ENCODE peak calls at places on chromosome 12, in four cellular contexts. One of them, this sample, is unnamed.

GRCh38 chr12:49342066-49342913 is 4.4 kb upstream of the DNAJC22 start:
- DNase-seq in adrenal gland: peak; percentile 50
- DNase-seq in psoas muscle: peak; percentile 84
- DNase-seq in colonic mucosa: peak; percentile 90
- DNase-seq in this sample: peak; percentile 59

GRCh38 chr12:93060071-93060665 is 131.1 kb upstream of the EEA1 start:
- DNase-seq in psoas muscle: no peak
- DNase-seq in colonic mucosa: no peak
- DNase-seq in adrenal gland: no peak
- DNase-seq in this sample: no peak

GRCh38 chr12:50603817-50604639 is 99.2 kb downstream of the DIP2B start:
- DNase-seq in adrenal gland: peak; percentile 79
- DNase-seq in psoas muscle: no peak
- DNase-seq in colonic mucosa: no peak
- DNase-seq in this sample: peak; percentile 53

GRCh38 chr12:15732341-15733061 is 56.7 kb downstream of the EPS8 start:
- DNase-seq in psoas muscle: no peak
- DNase-seq in colonic mucosa: no peak
- DNase-seq in adrenal gland: no peak
- DNase-seq in this sample: no peak

GRCh38 chr12:125194999-125195398 is 129.8 kb downstream of the AACS start:
- DNase-seq in adrenal gland: no peak
- DNase-seq in psoas muscle: no peak
- DNase-seq in colonic mucosa: no peak
- DNase-seq in this sample: no peak

GRCh38 chr12:21336656-21337055 is 1.9 kb upstream of the SLCO1A2 start:
- DNase-seq in colonic mucosa: no peak
- DNase-seq in adrenal gland: no peak
- DNase-seq in psoas muscle: no peak
- DNase-seq in this sample: no peak

GRCh38 chr12:59736786-59737185 is 141.0 kb downstream of the SLC16A7 start:
- DNase-seq in psoas muscle: no peak
- DNase-seq in colonic mucosa: no peak
- DNase-seq in adrenal gland: peak; percentile 36
- DNase-seq in this sample: no peak

GRCh38 chr12:107670999-107671643 is 14.5 kb upstream of the PWP1 start:
- DNase-seq in colonic mucosa: peak; percentile 32
- DNase-seq in adrenal gland: no peak
- DNase-seq in psoas muscle: no peak
- DNase-seq in this sample: peak; percentile 33

GRCh38 chr12:111311011-111311410 is 57.9 kb downstream of the PHETA1 start:
- DNase-seq in psoas muscle: no peak
- DNase-seq in adrenal gland: no peak
- DNase-seq in colonic mucosa: no peak
- DNase-seq in this sample: no peak

GRCh38 chr12:43937947-43938346 is 102.1 kb downstream of the TMEM117 start:
- DNase-seq in colonic mucosa: no peak
- DNase-seq in adrenal gland: no peak
- DNase-seq in psoas muscle: no peak
- DNase-seq in this sample: no peak

GRCh38 chr12:62304560-62304959 is 44.4 kb downstream of the USP15 start:
- DNase-seq in colonic mucosa: no peak
- DNase-seq in adrenal gland: no peak
- DNase-seq in psoas muscle: no peak
- DNase-seq in this sample: no peak

GRCh38 chr12:24838531-24838950 is 110.4 kb downstream of the BCAT1 start:
- DNase-seq in psoas muscle: no peak
- DNase-seq in colonic mucosa: peak; percentile 26
- DNase-seq in adrenal gland: peak; percentile 23
- DNase-seq in this sample: peak; percentile 74

GRCh38 chr12:113664224-113664681 is 192.6 kb upstream of the LHX5 start:
- DNase-seq in adrenal gland: no peak
- DNase-seq in psoas muscle: no peak
- DNase-seq in colonic mucosa: no peak
- DNase-seq in this sample: no peak

GRCh38 chr12:31603546-31604009 is 12.6 kb upstream of the DENND5B start:
- DNase-seq in psoas muscle: no peak
- DNase-seq in adrenal gland: no peak
- DNase-seq in colonic mucosa: no peak
- DNase-seq in this sample: no peak

GRCh38 chr12:24881724-24882371 is 67.1 kb downstream of the BCAT1 start:
- DNase-seq in adrenal gland: no peak
- DNase-seq in psoas muscle: no peak
- DNase-seq in colonic mucosa: no peak
- DNase-seq in this sample: no peak

GRCh38 chr12:99282670-99283069 is 364.9 kb upstream of the GARIN6 start:
- DNase-seq in colonic mucosa: no peak
- DNase-seq in psoas muscle: no peak
- DNase-seq in adrenal gland: no peak
- DNase-seq in this sample: no peak

GRCh38 chr12:128191380-128191779 is 75.6 kb upstream of the TMEM132C start:
- DNase-seq in colonic mucosa: no peak
- DNase-seq in psoas muscle: no peak
- DNase-seq in adrenal gland: no peak
- DNase-seq in this sample: no peak

GRCh38 chr12:39341179-39341578 is 101.7 kb downstream of the KIF21A start:
- DNase-seq in psoas muscle: no peak
- DNase-seq in colonic mucosa: no peak
- DNase-seq in adrenal gland: no peak
- DNase-seq in this sample: no peak

GRCh38 chr12:31715283-31715825 is 13.5 kb downstream of the AMN1 start:
- DNase-seq in adrenal gland: no peak
- DNase-seq in colonic mucosa: no peak
- DNase-seq in psoas muscle: no peak
- DNase-seq in this sample: no peak

GRCh38 chr12:19390208-19390607 is 49.1 kb upstream of the AEBP2 start:
- DNase-seq in colonic mucosa: no peak
- DNase-seq in adrenal gland: no peak
- DNase-seq in psoas muscle: no peak
- DNase-seq in this sample: no peak

GRCh38 chr12:126397071-126397571 is 1331.9 kb downstream of the AACS start:
- DNase-seq in adrenal gland: no peak
- DNase-seq in psoas muscle: no peak
- DNase-seq in colonic mucosa: no peak
- DNase-seq in this sample: no peak

GRCh38 chr12:107396991-107397390 is 288.6 kb upstream of the PWP1 start:
- DNase-seq in adrenal gland: no peak
- DNase-seq in psoas muscle: no peak
- DNase-seq in colonic mucosa: no peak
- DNase-seq in this sample: no peak

GRCh38 chr12:26097046-26097878 is 27.6 kb downstream of the BHLHE41 start:
- DNase-seq in adrenal gland: peak; percentile 79
- DNase-seq in psoas muscle: peak; percentile 82
- DNase-seq in colonic mucosa: peak; percentile 77
- DNase-seq in this sample: peak; percentile 84

GRCh38 chr12:111368291-111368683 is 608 bp downstream of the PHETA1 start:
- DNase-seq in colonic mucosa: peak; percentile 66
- DNase-seq in adrenal gland: no peak
- DNase-seq in psoas muscle: no peak
- DNase-seq in this sample: peak; percentile 67

GRCh38 chr12:43776498-43776897 is 17.7 kb downstream of the IRAK4 start:
- DNase-seq in colonic mucosa: no peak
- DNase-seq in psoas muscle: no peak
- DNase-seq in adrenal gland: no peak
- DNase-seq in this sample: no peak

GRCh38 chr12:109163150-109163549 is 46.8 kb downstream of the ACACB start:
- DNase-seq in psoas muscle: no peak
- DNase-seq in colonic mucosa: no peak
- DNase-seq in adrenal gland: no peak
- DNase-seq in this sample: no peak

GRCh38 chr12:32217354-32218310 is 111.0 kb downstream of the BICD1 start:
- DNase-seq in colonic mucosa: no peak
- DNase-seq in psoas muscle: no peak
- DNase-seq in adrenal gland: peak; percentile 54
- DNase-seq in this sample: no peak

GRCh38 chr12:119803391-119803791 is 73.7 kb downstream of the CIT start:
- DNase-seq in psoas muscle: no peak
- DNase-seq in colonic mucosa: no peak
- DNase-seq in adrenal gland: peak; percentile 55
- DNase-seq in this sample: no peak

DNA sequence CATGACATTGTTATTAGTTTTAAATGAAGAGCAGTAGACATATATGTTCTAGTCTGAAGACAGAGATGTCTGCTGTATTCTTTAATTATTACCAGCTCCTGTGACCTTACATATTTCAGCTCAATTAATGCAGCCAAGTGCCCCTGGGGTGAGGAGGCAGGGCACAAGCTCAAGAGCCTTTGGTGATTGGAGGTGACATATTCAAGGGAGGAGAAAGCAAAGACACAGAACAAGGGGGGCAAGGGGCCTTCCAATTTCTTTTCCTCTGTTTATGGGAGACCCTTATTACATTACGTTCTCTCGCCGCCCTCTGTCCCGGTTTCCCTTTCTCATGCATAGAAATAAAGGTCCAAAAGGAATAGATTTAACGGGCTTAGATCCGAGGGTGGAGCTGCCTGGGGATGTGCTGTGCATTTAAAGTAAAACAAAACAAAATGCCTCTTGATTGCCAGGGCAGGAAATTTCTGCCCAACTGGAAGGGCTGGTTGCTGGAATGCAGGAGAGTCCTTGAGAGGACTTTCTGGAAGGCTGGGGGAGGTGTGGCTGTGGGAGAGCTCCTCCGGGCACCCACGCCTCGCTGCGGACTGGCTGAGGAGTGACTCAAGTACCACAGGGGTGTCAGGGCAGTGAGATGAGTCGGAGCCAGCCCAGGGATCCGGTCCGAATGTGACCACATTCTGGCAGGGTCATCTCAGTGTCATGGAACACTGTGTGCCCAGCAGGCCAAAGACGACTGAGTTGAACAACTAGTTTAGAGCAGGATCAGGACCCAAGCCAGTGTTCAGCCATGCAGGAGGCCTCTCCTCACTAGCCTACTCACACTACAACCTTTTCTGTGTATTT is 32.1 kb upstream of the GSG1 start:
- DNase-seq in psoas muscle: peak; percentile 69
- DNase-seq in colonic mucosa: no peak
- DNase-seq in adrenal gland: peak; percentile 89
- DNase-seq in this sample: peak; percentile 88
- TF ChIP-seq CTCF in psoas muscle: no peak
- TF ChIP-seq CTCF in colonic mucosa: no peak
- TF ChIP-seq CTCF in adrenal gland: no peak
- TF ChIP-seq CTCF in this sample: no peak

GRCh38 chr12:120853188-120853587 is 51.0 kb downstream of the SPPL3 start:
- DNase-seq in psoas muscle: no peak
- DNase-seq in adrenal gland: no peak
- DNase-seq in colonic mucosa: no peak
- DNase-seq in this sample: no peak

GRCh38 chr12:120855823-120856589 is 48.2 kb downstream of the SPPL3 start:
- DNase-seq in adrenal gland: no peak
- DNase-seq in psoas muscle: no peak
- DNase-seq in colonic mucosa: no peak
- DNase-seq in this sample: no peak

GRCh38 chr12:120854804-120855203 is 49.4 kb downstream of the SPPL3 start:
- DNase-seq in psoas muscle: no peak
- DNase-seq in adrenal gland: no peak
- DNase-seq in colonic mucosa: no peak
- DNase-seq in this sample: no peak

GRCh38 chr12:120858306-120859088 is 45.7 kb downstream of the SPPL3 start:
- DNase-seq in psoas muscle: no peak
- DNase-seq in colonic mucosa: no peak
- DNase-seq in adrenal gland: no peak
- DNase-seq in this sample: no peak

GRCh38 chr12:120856980-120857379 is 47.2 kb downstream of the SPPL3 start:
- DNase-seq in psoas muscle: no peak
- DNase-seq in colonic mucosa: no peak
- DNase-seq in adrenal gland: no peak
- DNase-seq in this sample: no peak
- H3K27ac ChIP-seq in psoas muscle: no peak overlapping the region
- H3K27ac ChIP-seq in colonic mucosa: no peak overlapping the region
- H3K27ac ChIP-seq in adrenal gland: no peak overlapping the region
- H3K27ac ChIP-seq in this sample: no peak overlapping the region

GRCh38 chr12:132922676-132923075 is 33.4 kb downstream of the ZNF605 start:
- DNase-seq in psoas muscle: no peak
- DNase-seq in adrenal gland: no peak
- DNase-seq in colonic mucosa: no peak
- DNase-seq in this sample: no peak

GRCh38 chr12:132924356-132924755 is 31.8 kb downstream of the ZNF605 start:
- DNase-seq in colonic mucosa: no peak
- DNase-seq in psoas muscle: no peak
- DNase-seq in adrenal gland: no peak
- DNase-seq in this sample: no peak

GRCh38 chr12:132925597-132926416 is 30.3 kb downstream of the ZNF605 start:
- DNase-seq in psoas muscle: no peak
- DNase-seq in adrenal gland: no peak
- DNase-seq in colonic mucosa: no peak
- DNase-seq in this sample: no peak

GRCh38 chr12:132921685-132922084 is 34.3 kb upstream of the CHFR start:
- DNase-seq in adrenal gland: no peak
- DNase-seq in colonic mucosa: no peak
- DNase-seq in psoas muscle: no peak
- DNase-seq in this sample: no peak

DNA sequence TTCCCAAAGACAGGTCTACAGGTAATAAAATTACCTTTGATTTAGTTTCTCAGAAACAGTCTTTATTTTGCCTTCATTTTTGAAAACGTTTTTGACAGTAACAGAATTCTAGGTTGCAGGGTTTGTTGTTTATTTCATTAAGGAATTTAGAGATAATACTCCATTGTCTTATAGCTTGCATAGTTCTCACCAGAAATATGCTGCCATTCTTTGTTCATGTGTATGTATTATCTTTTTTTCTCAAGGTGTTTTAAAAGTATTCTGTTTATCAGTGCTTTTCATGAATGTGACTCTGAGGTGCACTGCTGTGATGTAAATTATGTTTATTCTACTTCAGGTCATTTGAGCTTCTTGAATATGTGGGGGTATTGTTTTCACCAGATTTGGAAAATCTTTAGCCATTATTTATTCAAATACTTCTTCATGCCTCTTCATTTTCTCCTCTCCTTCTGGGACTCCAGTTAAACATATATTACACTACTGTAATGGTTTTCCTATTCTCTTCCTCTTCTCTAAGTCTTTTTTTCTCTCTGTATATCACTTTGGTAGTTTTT is 32.7 kb downstream of the ZNF605 start:
- DNase-seq in adrenal gland: no peak
- DNase-seq in colonic mucosa: no peak
- DNase-seq in psoas muscle: no peak
- DNase-seq in this sample: no peak
- H3K9me3 ChIP-seq in adrenal gland: peaks cover 36% of the 10 kb centered on the region
- H3K9me3 ChIP-seq in colonic mucosa: peaks cover 22% of the 10 kb centered on the region
- H3K9me3 ChIP-seq in psoas muscle: peaks cover 98% of the 10 kb centered on the region
- H3K9me3 ChIP-seq in this sample: peaks cover 100% of the 10 kb centered on the region

DNA sequence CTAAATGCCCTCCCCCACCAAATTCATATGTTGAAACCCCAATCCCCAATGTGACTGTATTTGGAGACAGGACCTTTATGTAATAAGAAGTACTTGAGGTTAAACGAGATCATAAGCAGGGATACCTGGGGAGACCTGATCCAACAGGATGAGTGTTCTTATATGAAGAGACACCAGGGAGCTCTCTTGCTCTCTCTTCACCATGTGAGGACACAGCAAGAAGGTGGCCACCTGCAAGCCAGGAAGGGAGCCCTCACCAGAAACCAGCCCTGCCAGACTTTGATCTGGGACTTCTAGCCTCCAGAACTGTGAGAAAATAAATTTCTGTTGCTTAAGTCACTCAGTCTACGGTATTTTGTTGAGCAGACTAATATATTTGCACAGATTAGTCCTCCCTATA is 113.6 kb downstream of the NUAK1 start:
- DNase-seq in adrenal gland: no peak
- DNase-seq in colonic mucosa: no peak
- DNase-seq in psoas muscle: no peak
- DNase-seq in this sample: no peak
- TF ChIP-seq CTCF in adrenal gland: no peak
- TF ChIP-seq CTCF in colonic mucosa: no peak
- TF ChIP-seq CTCF in psoas muscle: no peak
- TF ChIP-seq CTCF in this sample: no peak

GRCh38 chr12:78290606-78291345 is 460.1 kb downstream of the NAV3 start:
- DNase-seq in adrenal gland: no peak
- DNase-seq in colonic mucosa: no peak
- DNase-seq in psoas muscle: no peak
- DNase-seq in this sample: no peak
- H3K27ac ChIP-seq in adrenal gland: no peak overlapping the region
- H3K27ac ChIP-seq in colonic mucosa: no peak overlapping the region
- H3K27ac ChIP-seq in psoas muscle: no peak overlapping the region
- H3K27ac ChIP-seq in this sample: no peak overlapping the region